ENCODE peak calls at places on chromosomes 7 and 10, in six cellular contexts. One of them, this sample, is unnamed.

GRCh38 chr10:20492447-20492846 is 404.7 kb downstream of the NEBL start:
- DNase-seq in ovary: no peak
- DNase-seq in brain microvascular endothelial cell: no peak
- DNase-seq in cardiac fibroblast: no peak
- DNase-seq in pancreas: no peak
- DNase-seq in BJ: no peak
- DNase-seq in this sample: peak; percentile 31

GRCh38 chr10:102704915-102705314 is 9.3 kb downstream of the ARL3 start:
- DNase-seq in ovary: no peak
- DNase-seq in brain microvascular endothelial cell: peak; percentile 82
- DNase-seq in cardiac fibroblast: no peak
- DNase-seq in pancreas: no peak
- DNase-seq in BJ: no peak
- DNase-seq in this sample: no peak

GRCh38 chr7:91837397-91838070 is 43.0 kb downstream of the MTERF1 start:
- DNase-seq in ovary: no peak
- DNase-seq in brain microvascular endothelial cell: no peak
- DNase-seq in cardiac fibroblast: no peak
- DNase-seq in pancreas: no peak
- DNase-seq in BJ: no peak
- DNase-seq in this sample: no peak

GRCh38 chr7:219581-220150 is 27.3 kb downstream of the FAM20C start:
- DNase-seq in ovary: no peak
- DNase-seq in brain microvascular endothelial cell: no peak
- DNase-seq in cardiac fibroblast: no peak
- DNase-seq in pancreas: no peak
- DNase-seq in BJ: no peak
- DNase-seq in this sample: no peak

GRCh38 chr7:138584283-138584682 is 116.9 kb downstream of the SVOPL start:
- DNase-seq in ovary: no peak
- DNase-seq in brain microvascular endothelial cell: no peak
- DNase-seq in cardiac fibroblast: no peak
- DNase-seq in pancreas: no peak
- DNase-seq in BJ: no peak
- DNase-seq in this sample: no peak

GRCh38 chr10:44311563-44311905 is 73.4 kb downstream of the CXCL12 start:
- DNase-seq in ovary: no peak
- DNase-seq in brain microvascular endothelial cell: no peak
- DNase-seq in cardiac fibroblast: no peak
- DNase-seq in pancreas: no peak
- DNase-seq in BJ: no peak
- DNase-seq in this sample: no peak

GRCh38 chr10:133318494-133319127 is 9.9 kb downstream of the ZNF511 start:
- DNase-seq in ovary: peak; percentile 73
- DNase-seq in brain microvascular endothelial cell: peak; percentile 43
- DNase-seq in cardiac fibroblast: peak; percentile 55
- DNase-seq in pancreas: peak; percentile 58
- DNase-seq in BJ: no peak
- DNase-seq in this sample: no peak

GRCh38 chr7:25830986-25831558 is 320.9 kb upstream of the NFE2L3 start:
- DNase-seq in ovary: no peak
- DNase-seq in brain microvascular endothelial cell: no peak
- DNase-seq in cardiac fibroblast: no peak
- DNase-seq in pancreas: no peak
- DNase-seq in BJ: no peak
- DNase-seq in this sample: no peak

GRCh38 chr10:52232561-52233350 is 81.3 kb upstream of the DKK1 start:
- DNase-seq in ovary: no peak
- DNase-seq in brain microvascular endothelial cell: peak; percentile 20
- DNase-seq in cardiac fibroblast: peak; percentile 34
- DNase-seq in pancreas: no peak
- DNase-seq in BJ: no peak
- DNase-seq in this sample: no peak

GRCh38 chr7:143172354-143172753 is 10.9 kb upstream of the TAS2R39 start:
- DNase-seq in ovary: no peak
- DNase-seq in brain microvascular endothelial cell: no peak
- DNase-seq in cardiac fibroblast: no peak
- DNase-seq in pancreas: peak; percentile 85
- DNase-seq in BJ: no peak
- DNase-seq in this sample: no peak

GRCh38 chr10:23158370-23158769 is 33.7 kb upstream of the PTF1A start:
- DNase-seq in ovary: no peak
- DNase-seq in brain microvascular endothelial cell: peak; percentile 47
- DNase-seq in cardiac fibroblast: peak; percentile 75
- DNase-seq in pancreas: peak; percentile 35
- DNase-seq in BJ: no peak
- DNase-seq in this sample: no peak

GRCh38 chr10:110898391-110898790 is 20.6 kb downstream of the BBIP1 start:
- DNase-seq in ovary: no peak
- DNase-seq in brain microvascular endothelial cell: no peak
- DNase-seq in cardiac fibroblast: no peak
- DNase-seq in pancreas: no peak
- DNase-seq in BJ: no peak
- DNase-seq in this sample: no peak

GRCh38 chr7:92834661-92835139 is 1.7 kb downstream of the CDK6 start:
- DNase-seq in ovary: peak; percentile 62
- DNase-seq in brain microvascular endothelial cell: no peak
- DNase-seq in cardiac fibroblast: no peak
- DNase-seq in pancreas: peak; percentile 47
- DNase-seq in BJ: no peak
- DNase-seq in this sample: no peak

GRCh38 chr7:55569797-55570196 is 2.5 kb downstream of the VOPP1 start:
- DNase-seq in ovary: no peak
- DNase-seq in brain microvascular endothelial cell: no peak
- DNase-seq in cardiac fibroblast: no peak
- DNase-seq in pancreas: no peak
- DNase-seq in BJ: no peak
- DNase-seq in this sample: no peak

GRCh38 chr7:123398931-123399330 is 135.5 kb downstream of the IQUB start:
- DNase-seq in ovary: no peak
- DNase-seq in brain microvascular endothelial cell: no peak
- DNase-seq in cardiac fibroblast: peak; percentile 6
- DNase-seq in pancreas: no peak
- DNase-seq in BJ: no peak
- DNase-seq in this sample: no peak

GRCh38 chr7:55250313-55250712 is 114.8 kb upstream of the LANCL2 start:
- DNase-seq in ovary: no peak
- DNase-seq in brain microvascular endothelial cell: no peak
- DNase-seq in cardiac fibroblast: peak; percentile 11
- DNase-seq in pancreas: peak; percentile 29
- DNase-seq in BJ: no peak
- DNase-seq in this sample: no peak

GRCh38 chr10:110634527-110635209 is 9.5 kb upstream of the RBM20 start:
- DNase-seq in ovary: no peak
- DNase-seq in brain microvascular endothelial cell: no peak
- DNase-seq in cardiac fibroblast: no peak
- DNase-seq in pancreas: no peak
- DNase-seq in BJ: no peak
- DNase-seq in this sample: no peak

GRCh38 chr10:112004075-112004474 is 179.5 kb downstream of the GPAM start:
- DNase-seq in ovary: no peak
- DNase-seq in brain microvascular endothelial cell: no peak
- DNase-seq in cardiac fibroblast: no peak
- DNase-seq in pancreas: no peak
- DNase-seq in BJ: no peak
- DNase-seq in this sample: no peak

GRCh38 chr7:78794101-78794500 is 659.4 kb downstream of the MAGI2 start:
- DNase-seq in ovary: no peak
- DNase-seq in brain microvascular endothelial cell: peak; percentile 13
- DNase-seq in cardiac fibroblast: no peak
- DNase-seq in pancreas: no peak
- DNase-seq in BJ: no peak
- DNase-seq in this sample: no peak

GRCh38 chr7:102064361-102065025 is 222.2 kb upstream of the SH2B2 start:
- DNase-seq in ovary: no peak
- DNase-seq in brain microvascular endothelial cell: no peak
- DNase-seq in cardiac fibroblast: peak; percentile 60
- DNase-seq in pancreas: no peak
- DNase-seq in BJ: no peak
- DNase-seq in this sample: no peak

GRCh38 chr7:16697507-16698199 is 51.7 kb downstream of the BZW2 start:
- DNase-seq in ovary: no peak
- DNase-seq in brain microvascular endothelial cell: peak; percentile 43
- DNase-seq in cardiac fibroblast: peak; percentile 34
- DNase-seq in pancreas: no peak
- DNase-seq in BJ: no peak
- DNase-seq in this sample: no peak

GRCh38 chr10:101495324-101495925 is 92.6 kb downstream of the POLL start:
- DNase-seq in ovary: no peak
- DNase-seq in brain microvascular endothelial cell: peak; percentile 2
- DNase-seq in cardiac fibroblast: peak; percentile 26
- DNase-seq in pancreas: no peak
- DNase-seq in BJ: no peak
- DNase-seq in this sample: no peak

DNA sequence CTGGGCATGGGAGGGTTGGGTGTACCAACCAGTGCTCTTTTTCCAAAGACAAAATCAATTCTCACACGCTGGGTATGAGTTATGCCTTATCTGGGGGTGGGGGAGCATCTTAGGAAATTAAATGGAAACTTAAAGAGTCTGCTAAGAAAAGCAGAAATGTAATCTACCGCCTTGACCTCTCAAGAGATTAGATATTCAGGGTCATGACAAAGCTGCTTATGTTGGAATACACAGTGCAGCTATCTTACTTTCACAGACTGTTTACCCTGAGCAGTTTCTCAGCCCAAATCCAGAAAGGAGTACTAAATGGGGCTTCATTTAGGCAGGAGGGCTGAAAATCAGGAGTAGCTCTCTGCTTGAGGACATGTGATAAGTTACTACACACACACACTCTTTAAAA is 2.6 kb downstream of the MEST start:
- DNase-seq in ovary: no peak
- DNase-seq in brain microvascular endothelial cell: no peak
- DNase-seq in cardiac fibroblast: no peak
- DNase-seq in pancreas: no peak
- DNase-seq in BJ: no peak
- DNase-seq in this sample: no peak
- H3K4me3 ChIP-seq in ovary: no peak overlapping the region
- H3K4me3 ChIP-seq in brain microvascular endothelial cell: peak overlapping the region; percentile 68
- H3K4me3 ChIP-seq in cardiac fibroblast: no peak overlapping the region
- H3K4me3 ChIP-seq in pancreas: no peak overlapping the region
- H3K4me3 ChIP-seq in BJ: peak overlapping the region; percentile 62
- H3K4me3 ChIP-seq in this sample: peak overlapping the region; percentile 56

GRCh38 chr10:130994191-130994590 is 317.3 kb downstream of the TCERG1L start:
- DNase-seq in ovary: no peak
- DNase-seq in brain microvascular endothelial cell: no peak
- DNase-seq in cardiac fibroblast: no peak
- DNase-seq in pancreas: no peak
- DNase-seq in BJ: no peak
- DNase-seq in this sample: no peak
- H3K4me3 ChIP-seq in ovary: no peak overlapping the region
- H3K4me3 ChIP-seq in brain microvascular endothelial cell: no peak overlapping the region
- H3K4me3 ChIP-seq in cardiac fibroblast: no peak overlapping the region
- H3K4me3 ChIP-seq in pancreas: no peak overlapping the region
- H3K4me3 ChIP-seq in BJ: no peak overlapping the region
- H3K4me3 ChIP-seq in this sample: no peak overlapping the region

DNA sequence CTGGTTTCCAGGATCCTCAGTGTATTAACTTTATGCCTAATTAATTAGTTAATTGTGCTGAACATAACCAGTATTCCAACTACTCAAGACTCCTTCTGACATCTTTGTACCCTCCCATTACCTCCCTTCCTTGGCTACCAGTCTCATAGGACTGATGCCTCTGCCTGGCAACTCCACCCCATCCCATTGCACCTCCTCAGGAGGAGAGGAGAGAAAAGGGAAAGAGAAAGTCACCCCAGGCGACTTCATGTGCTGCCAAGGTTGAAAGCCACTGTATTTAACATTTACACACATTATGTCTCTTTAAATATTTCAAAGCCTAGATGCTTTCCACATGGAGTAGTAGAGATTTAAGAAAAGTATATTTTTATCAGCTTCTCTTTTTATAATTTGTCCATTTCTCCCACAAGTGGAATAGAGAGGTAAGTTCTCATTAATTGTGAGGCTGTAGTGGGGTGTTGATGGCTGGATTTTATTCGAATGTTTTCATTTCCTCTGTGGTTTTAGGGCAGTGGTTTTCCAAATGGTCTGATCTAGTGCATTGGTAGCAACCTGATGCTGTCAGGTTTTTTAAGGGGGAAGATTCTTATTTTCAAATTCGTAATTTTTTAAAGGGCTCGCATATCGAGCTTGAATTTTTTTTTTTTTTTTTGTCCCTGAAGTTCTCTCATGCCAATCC is 148.0 kb downstream of the BICC1 start:
- DNase-seq in ovary: no peak
- DNase-seq in brain microvascular endothelial cell: no peak
- DNase-seq in cardiac fibroblast: no peak
- DNase-seq in pancreas: no peak
- DNase-seq in BJ: no peak
- DNase-seq in this sample: no peak
- H3K4me3 ChIP-seq in ovary: no peak overlapping the region
- H3K4me3 ChIP-seq in brain microvascular endothelial cell: no peak overlapping the region
- H3K4me3 ChIP-seq in cardiac fibroblast: no peak overlapping the region
- H3K4me3 ChIP-seq in pancreas: no peak overlapping the region
- H3K4me3 ChIP-seq in BJ: no peak overlapping the region
- H3K4me3 ChIP-seq in this sample: no peak overlapping the region

GRCh38 chr10:24247841-24248240 is 38.9 kb downstream of the KIAA1217 start:
- DNase-seq in ovary: no peak
- DNase-seq in brain microvascular endothelial cell: no peak
- DNase-seq in cardiac fibroblast: no peak
- DNase-seq in pancreas: no peak
- DNase-seq in BJ: no peak
- DNase-seq in this sample: no peak

GRCh38 chr10:24246365-24246764 is 37.4 kb downstream of the KIAA1217 start:
- DNase-seq in ovary: no peak
- DNase-seq in brain microvascular endothelial cell: no peak
- DNase-seq in cardiac fibroblast: no peak
- DNase-seq in pancreas: no peak
- DNase-seq in BJ: no peak
- DNase-seq in this sample: no peak

GRCh38 chr10:24251547-24251946 is 42.6 kb downstream of the KIAA1217 start:
- DNase-seq in ovary: no peak
- DNase-seq in brain microvascular endothelial cell: no peak
- DNase-seq in cardiac fibroblast: no peak
- DNase-seq in pancreas: no peak
- DNase-seq in BJ: no peak
- DNase-seq in this sample: no peak

GRCh38 chr10:24254180-24254579 is 45.2 kb downstream of the KIAA1217 start:
- DNase-seq in ovary: no peak
- DNase-seq in brain microvascular endothelial cell: no peak
- DNase-seq in cardiac fibroblast: peak; percentile 41
- DNase-seq in pancreas: no peak
- DNase-seq in BJ: no peak
- DNase-seq in this sample: no peak

DNA sequence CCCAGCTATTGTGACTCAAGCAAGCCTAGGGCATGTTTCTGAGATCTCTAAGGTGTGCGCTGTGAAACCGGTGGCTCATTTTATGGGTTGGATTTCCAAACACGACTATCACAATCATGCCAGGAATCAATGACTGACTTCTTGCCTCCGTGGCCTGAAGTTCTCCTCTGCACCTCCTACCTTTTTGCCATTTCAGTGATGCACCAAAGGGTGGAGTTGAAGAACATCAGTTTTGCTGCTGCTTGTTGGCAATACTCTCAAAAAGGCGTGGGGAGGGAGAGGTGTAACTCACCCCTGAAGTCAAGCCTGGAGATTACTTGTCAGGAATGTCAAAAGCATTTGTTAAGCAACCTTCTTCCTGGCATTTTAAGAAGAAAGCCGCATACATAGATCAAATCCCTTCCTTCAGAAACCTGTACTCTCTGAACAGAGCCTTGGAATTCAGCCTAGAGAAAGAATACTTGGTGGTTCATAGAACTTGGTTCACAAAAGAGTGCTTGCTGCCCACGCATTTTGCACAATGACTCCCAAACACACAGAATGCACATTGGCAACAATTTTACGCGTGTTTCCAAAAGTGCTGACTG is 41.0 kb downstream of the KIAA1217 start:
- DNase-seq in ovary: no peak
- DNase-seq in brain microvascular endothelial cell: no peak
- DNase-seq in cardiac fibroblast: peak; percentile 72
- DNase-seq in pancreas: no peak
- DNase-seq in BJ: no peak
- DNase-seq in this sample: peak; percentile 19
- H3K4me3 ChIP-seq in ovary: no peak overlapping the region
- H3K4me3 ChIP-seq in brain microvascular endothelial cell: no peak overlapping the region
- H3K4me3 ChIP-seq in cardiac fibroblast: no peak overlapping the region
- H3K4me3 ChIP-seq in pancreas: no peak overlapping the region
- H3K4me3 ChIP-seq in BJ: no peak overlapping the region
- H3K4me3 ChIP-seq in this sample: no peak overlapping the region